ENCODE peak calls at places on chromosomes 16 and 17, in ten cellular contexts. R is stimulated activated CD8-positive, alpha-beta memory T cell treated with anti-CD3 and anti-CD28 coated beads, Interleukin-7, amount 100 ng/mL, for 24 hours; Y is activated T-cell treated with anti-CD3 and anti-CD28 coated beads, Interleukin-2, amount 50 U/mL, for 1 hour; Z is amygdala; K is A549; W is activated CD4-positive, alpha-beta T cell treated with anti-CD3 and anti-CD28 coated beads for 36 hours; G is choroid plexus epithelial cell; T is fibroblast of lung; P is left ventricle myocardium superior; L is posterior cingulate gyrus. Q is an unnamed sample.

GRCh38 chr16:59540621-59541020 is 806.5 kb upstream of the GOT2 start:
- DNase-seq in R (no peak), Y (no peak), L (no peak), K (no peak), Z (no peak), G (peak), P (no peak), T (peak), W (no peak), Q (no peak)

GRCh38 chr17:80110447-80110812 is 9.0 kb downstream of the GAA start:
- DNase-seq in P (peak), Y (no peak), T (no peak), R (no peak), Z (no peak), W (no peak), K (no peak), G (no peak), L (no peak), Q (no peak)

GRCh38 chr17:73393962-73394361 is 82.2 kb upstream of the CDC42EP4 start:
- DNase-seq in R (no peak), K (no peak), W (peak), L (no peak), P (no peak), Z (no peak), T (peak), G (peak), Y (no peak), Q (no peak)

GRCh38 chr17:67801626-67802175 is 23.6 kb upstream of the BPTF start:
- DNase-seq in G (no peak), P (no peak), W (no peak), L (no peak), R (no peak), Y (no peak), Z (no peak), K (no peak), T (no peak), Q (no peak)

GRCh38 chr16:4272114-4272954 is 489 bp downstream of the TFAP4 start:
- DNase-seq in L (peak), G (peak), T (peak), K (peak), R (no peak), W (peak), P (peak), Y (no peak), Z (peak), Q (peak)

GRCh38 chr17:20784100-20784665 is 204.7 kb downstream of the CDRT15L2 start:
- DNase-seq in R (no peak), K (no peak), G (no peak), L (no peak), Y (no peak), T (no peak), W (no peak), P (no peak), Z (no peak), Q (no peak)

GRCh38 chr17:76145231-76146052 is 4.4 kb upstream of the FOXJ1 start:
- DNase-seq in Z (no peak), R (no peak), G (no peak), T (no peak), K (no peak), P (no peak), W (peak), L (no peak), Y (peak), Q (no peak)

GRCh38 chr16:25707982-25708583 is 16.3 kb downstream of the HS3ST4 start:
- DNase-seq in W (peak), K (no peak), G (peak), Y (no peak), T (no peak), Z (no peak), R (no peak), L (no peak), P (no peak), Q (peak)

GRCh38 chr16:85768225-85768624 is 17.3 kb upstream of the C16orf74 start:
- DNase-seq in L (no peak), G (no peak), K (no peak), Y (no peak), R (no peak), W (no peak), T (no peak), P (no peak), Z (no peak), Q (no peak)

GRCh38 chr17:81489012-81489968 is 23.3 kb downstream of the ACTG1 start:
- DNase-seq in P (peak), Z (no peak), T (no peak), W (no peak), Y (no peak), L (no peak), K (no peak), G (no peak), R (no peak), Q (no peak)

GRCh38 chr17:41972571-41973411 is 6.2 kb downstream of the CNP start:
- DNase-seq in R (no peak), Y (no peak), G (peak), W (no peak), P (peak), K (no peak), L (no peak), Z (no peak), T (no peak), Q (no peak)

GRCh38 chr17:1635675-1636465 is 7.2 kb upstream of the SLC43A2 start:
- DNase-seq in L (no peak), T (no peak), Z (no peak), K (no peak), R (no peak), P (no peak), G (no peak), W (no peak), Y (no peak), Q (no peak)

Q was measured in Caco-2.